ENCODE peak calls at places on chromosomes 2 and 18, in six cellular contexts. One of them, this sample, is unnamed.

GRCh38 chr2:138787053-138787666 is 7.0 kb upstream of the NXPH2 start:
- DNase-seq in stimulated activated CD4-positive, alpha-beta T cell treated with anti-CD3 and anti-CD28 coated beads, Interleukin-2, amount 100 ng/mL, for 24 hours: no peak
- DNase-seq in HFFc6: peak; percentile 40
- DNase-seq in stimulated activated CD8-positive, alpha-beta memory T cell treated with anti-CD3 and anti-CD28 coated beads, Interleukin-12 subunit alpha, Interleukin-12 subunit beta, amount 100 ng/mL, for 4 hours: no peak
- DNase-seq in mammary epithelial cell: peak; percentile 29
- DNase-seq in ACHN: peak; percentile 66
- DNase-seq in this sample: peak; percentile 48

GRCh38 chr18:4026542-4026941 is 428.6 kb downstream of the DLGAP1 start:
- DNase-seq in ACHN: no peak
- DNase-seq in stimulated activated CD8-positive, alpha-beta memory T cell treated with anti-CD3 and anti-CD28 coated beads, Interleukin-12 subunit alpha, Interleukin-12 subunit beta, amount 100 ng/mL, for 4 hours: no peak
- DNase-seq in HFFc6: no peak
- DNase-seq in stimulated activated CD4-positive, alpha-beta T cell treated with anti-CD3 and anti-CD28 coated beads, Interleukin-2, amount 100 ng/mL, for 24 hours: no peak
- DNase-seq in mammary epithelial cell: no peak
- DNase-seq in this sample: no peak

GRCh38 chr2:139465789-139466188 is 685.6 kb upstream of the NXPH2 start:
- DNase-seq in mammary epithelial cell: no peak
- DNase-seq in ACHN: no peak
- DNase-seq in stimulated activated CD4-positive, alpha-beta T cell treated with anti-CD3 and anti-CD28 coated beads, Interleukin-2, amount 100 ng/mL, for 24 hours: no peak
- DNase-seq in HFFc6: no peak
- DNase-seq in stimulated activated CD8-positive, alpha-beta memory T cell treated with anti-CD3 and anti-CD28 coated beads, Interleukin-12 subunit alpha, Interleukin-12 subunit beta, amount 100 ng/mL, for 4 hours: no peak
- DNase-seq in this sample: no peak

GRCh38 chr2:3151153-3151918 is 226.3 kb downstream of the EIPR1 start:
- DNase-seq in stimulated activated CD4-positive, alpha-beta T cell treated with anti-CD3 and anti-CD28 coated beads, Interleukin-2, amount 100 ng/mL, for 24 hours: no peak
- DNase-seq in stimulated activated CD8-positive, alpha-beta memory T cell treated with anti-CD3 and anti-CD28 coated beads, Interleukin-12 subunit alpha, Interleukin-12 subunit beta, amount 100 ng/mL, for 4 hours: no peak
- DNase-seq in HFFc6: no peak
- DNase-seq in mammary epithelial cell: no peak
- DNase-seq in ACHN: no peak
- DNase-seq in this sample: no peak

GRCh38 chr18:50119363-50119762 is 75.6 kb downstream of the MYO5B start:
- DNase-seq in stimulated activated CD8-positive, alpha-beta memory T cell treated with anti-CD3 and anti-CD28 coated beads, Interleukin-12 subunit alpha, Interleukin-12 subunit beta, amount 100 ng/mL, for 4 hours: no peak
- DNase-seq in ACHN: no peak
- DNase-seq in mammary epithelial cell: no peak
- DNase-seq in HFFc6: no peak
- DNase-seq in stimulated activated CD4-positive, alpha-beta T cell treated with anti-CD3 and anti-CD28 coated beads, Interleukin-2, amount 100 ng/mL, for 24 hours: no peak
- DNase-seq in this sample: no peak

GRCh38 chr2:136362676-136363390 is 244.9 kb upstream of the CXCR4 start:
- DNase-seq in stimulated activated CD4-positive, alpha-beta T cell treated with anti-CD3 and anti-CD28 coated beads, Interleukin-2, amount 100 ng/mL, for 24 hours: peak; percentile 22
- DNase-seq in ACHN: no peak
- DNase-seq in stimulated activated CD8-positive, alpha-beta memory T cell treated with anti-CD3 and anti-CD28 coated beads, Interleukin-12 subunit alpha, Interleukin-12 subunit beta, amount 100 ng/mL, for 4 hours: no peak
- DNase-seq in mammary epithelial cell: peak; percentile 79
- DNase-seq in HFFc6: no peak
- DNase-seq in this sample: no peak

GRCh38 chr2:109238580-109238979 is 109.6 kb downstream of the SH3RF3 start:
- DNase-seq in stimulated activated CD8-positive, alpha-beta memory T cell treated with anti-CD3 and anti-CD28 coated beads, Interleukin-12 subunit alpha, Interleukin-12 subunit beta, amount 100 ng/mL, for 4 hours: peak; percentile 13
- DNase-seq in stimulated activated CD4-positive, alpha-beta T cell treated with anti-CD3 and anti-CD28 coated beads, Interleukin-2, amount 100 ng/mL, for 24 hours: peak; percentile 13
- DNase-seq in mammary epithelial cell: peak; percentile 48
- DNase-seq in HFFc6: peak; percentile 53
- DNase-seq in ACHN: no peak
- DNase-seq in this sample: peak; percentile 53

GRCh38 chr2:143431316-143431715 is 302.1 kb downstream of the ARHGAP15 start:
- DNase-seq in HFFc6: peak; percentile 47
- DNase-seq in stimulated activated CD4-positive, alpha-beta T cell treated with anti-CD3 and anti-CD28 coated beads, Interleukin-2, amount 100 ng/mL, for 24 hours: no peak
- DNase-seq in mammary epithelial cell: no peak
- DNase-seq in stimulated activated CD8-positive, alpha-beta memory T cell treated with anti-CD3 and anti-CD28 coated beads, Interleukin-12 subunit alpha, Interleukin-12 subunit beta, amount 100 ng/mL, for 4 hours: no peak
- DNase-seq in ACHN: no peak
- DNase-seq in this sample: no peak

GRCh38 chr2:232689152-232689910 is 7.8 kb upstream of the GIGYF2 start:
- DNase-seq in mammary epithelial cell: no peak
- DNase-seq in ACHN: peak; percentile 19
- DNase-seq in HFFc6: peak; percentile 11
- DNase-seq in stimulated activated CD4-positive, alpha-beta T cell treated with anti-CD3 and anti-CD28 coated beads, Interleukin-2, amount 100 ng/mL, for 24 hours: no peak
- DNase-seq in stimulated activated CD8-positive, alpha-beta memory T cell treated with anti-CD3 and anti-CD28 coated beads, Interleukin-12 subunit alpha, Interleukin-12 subunit beta, amount 100 ng/mL, for 4 hours: no peak
- DNase-seq in this sample: no peak